ENCODE peak calls at places on chromosomes 13 and 19, in five cellular contexts. M is fibroblast of pulmonary artery, D is brain microvascular endothelial cell, Q is transverse colon, H is IMR-90. W is an unnamed sample.

GRCh38 chr13:73223372-73223781 is 164.6 kb downstream of the KLF5 start:
- DNase-seq in M (no peak), D (no peak), Q (no peak), H (no peak), W (no peak)

GRCh38 chr19:5572556-5573286 is 5.0 kb upstream of the TINCR start:
- DNase-seq in M (no peak), D (no peak), Q (peak; percentile 75), H (no peak), W (no peak)

GRCh38 chr19:37778613-37779138 is 710 bp downstream of the ZNF573 start:
- DNase-seq in M (peak; percentile 39), D (no peak), Q (peak; percentile 10), H (peak; percentile 0), W (peak; percentile 61)

GRCh38 chr13:33494596-33495214 is 209.2 kb upstream of the STARD13 start:
- DNase-seq in M (peak; percentile 98), D (peak; percentile 95), Q (no peak), H (peak; percentile 97), W (peak; percentile 89)

GRCh38 chr13:100815476-100816046 is 141.0 kb upstream of the TMTC4 start:
- DNase-seq in M (no peak), D (no peak), Q (no peak), H (no peak), W (peak; percentile 38)

GRCh38 chr13:107642841-107643240 is 572.5 kb downstream of the LIG4 start:
- DNase-seq in M (peak; percentile 2), D (no peak), Q (no peak), H (peak; percentile 55), W (no peak)

GRCh38 chr19:13102666-13103584 is at the start of gene LYL1:
- DNase-seq in M (peak; percentile 65), D (no peak), Q (peak; percentile 76), H (no peak), W (no peak)

GRCh38 chr13:59478908-59479307 is 684.8 kb downstream of the DIAPH3 start:
- DNase-seq in M (no peak), D (no peak), Q (no peak), H (no peak), W (no peak)

GRCh38 chr13:112073245-112074138 is 6.5 kb downstream of the SOX1 start:
- DNase-seq in M (no peak), D (no peak), Q (no peak), H (no peak), W (no peak)

GRCh38 chr13:79988573-79988972 is 352.4 kb downstream of the SPRY2 start:
- DNase-seq in M (peak; percentile 70), D (peak; percentile 79), Q (peak; percentile 51), H (peak; percentile 83), W (peak; percentile 61)

GRCh38 chr19:50896591-50897190 is 14.5 kb downstream of the KLK4 start:
- DNase-seq in M (peak; percentile 25), D (peak; percentile 49), Q (no peak), H (peak; percentile 65), W (peak; percentile 57)

GRCh38 chr13:77002590-77003190 is 10.8 kb downstream of the CLN5 start:
- DNase-seq in M (peak; percentile 65), D (no peak), Q (no peak), H (peak; percentile 48), W (peak; percentile 50)

GRCh38 chr13:22451345-22451744 is 729.4 kb upstream of the SGCG start:
- DNase-seq in M (no peak), D (no peak), Q (no peak), H (no peak), W (peak; percentile 3)

GRCh38 chr13:26498524-26499208 is 58.8 kb upstream of the WASF3 start:
- DNase-seq in M (peak; percentile 14), D (peak; percentile 42), Q (no peak), H (peak; percentile 43), W (peak; percentile 28)

GRCh38 chr13:66313408-66313807 is 916.7 kb downstream of the PCDH9 start:
- DNase-seq in M (peak; percentile 90), D (peak; percentile 74), Q (no peak), H (no peak), W (no peak)

GRCh38 chr13:73421310-73421912 is 362.6 kb downstream of the KLF5 start:
- DNase-seq in M (peak; percentile 33), D (no peak), Q (peak; percentile 68), H (peak; percentile 68), W (peak; percentile 99)

GRCh38 chr13:35514166-35514565 is 37.7 kb upstream of the MAB21L1 start:
- DNase-seq in M (no peak), D (no peak), Q (no peak), H (no peak), W (no peak)

GRCh38 chr13:27965740-27966640 is 3.1 kb downstream of the CDX2 start:
- DNase-seq in M (no peak), D (no peak), Q (peak; percentile 46), H (no peak), W (no peak)

DNA sequence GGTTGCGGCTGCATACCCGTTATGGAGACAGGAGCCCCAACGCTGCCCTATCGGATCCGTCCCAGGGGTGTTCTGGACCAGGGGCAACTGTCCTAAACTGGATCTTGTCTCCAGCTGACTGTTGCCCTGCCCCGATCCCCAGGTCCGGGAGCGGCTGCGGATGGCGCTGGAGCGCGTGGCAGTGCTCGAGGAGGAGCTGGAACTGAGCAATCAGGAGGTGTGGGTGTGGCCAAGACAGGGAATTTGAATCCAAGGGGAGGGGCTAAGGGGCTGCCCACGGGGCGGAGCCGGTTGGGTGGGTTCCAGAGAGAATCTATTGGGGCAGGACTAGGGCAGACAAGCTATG is 9.9 kb downstream of the PPFIA3 start:
- DNase-seq in M (no peak), D (no peak), Q (no peak), H (no peak), W (no peak)
- H3K4me3 ChIP-seq in M (no peak overlapping the region), D (no peak overlapping the region), Q (no peak overlapping the region), H (no peak overlapping the region), W (no peak overlapping the region)

GRCh38 chr19:41957161-41957837 is 1.8 kb downstream of the RABAC1 start:
- DNase-seq in M (no peak), D (no peak), Q (peak; percentile 79), H (no peak), W (no peak)

GRCh38 chr19:41960973-41961372 is 1.9 kb upstream of the RABAC1 start:
- DNase-seq in M (no peak), D (no peak), Q (no peak), H (no peak), W (no peak)

GRCh38 chr19:41958367-41959055 is 610 bp downstream of the RABAC1 start:
- DNase-seq in M (peak; percentile 62), D (peak; percentile 74), Q (peak; percentile 96), H (peak; percentile 62), W (peak; percentile 82)

GRCh38 chr19:41957838-41958366 is 1.2 kb downstream of the RABAC1 start:
- DNase-seq in M (peak; percentile 83), D (peak; percentile 73), Q (peak; percentile 86), H (peak; percentile 83), W (peak; percentile 91)

GRCh38 chr19:41959056-41960053 is at the start of gene RABAC1:
- DNase-seq in M (peak; percentile 92), D (peak; percentile 89), Q (peak; percentile 93), H (peak; percentile 91), W (peak; percentile 94)
- TF ChIP-seq CTCF in M (peak; percentile 19), D (peak; percentile 41), Q (no peak), H (no peak), W (peak; percentile 14)

DNA sequence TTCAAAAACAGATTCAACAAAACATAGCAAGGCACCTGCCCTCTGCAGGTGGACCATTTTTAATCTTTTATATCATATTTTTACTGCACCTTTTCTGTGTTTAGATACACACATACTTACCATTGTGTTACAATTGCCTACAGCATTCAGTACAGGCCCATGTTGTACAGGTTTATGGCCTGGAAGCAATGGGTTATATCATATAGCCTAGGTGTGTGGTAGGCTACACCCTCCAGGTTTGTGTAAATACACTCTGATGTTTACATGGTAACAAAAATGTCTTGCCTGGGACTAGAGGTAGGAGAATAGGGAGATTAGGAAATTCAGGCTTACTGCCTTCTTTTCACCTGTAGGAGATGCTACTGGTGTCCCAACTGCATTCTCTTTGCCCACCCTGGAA is 8.2 kb upstream of the UBAC2 start:
- DNase-seq in M (no peak), D (no peak), Q (no peak), H (no peak), W (no peak)
- H3K4me3 ChIP-seq in M (no peak overlapping the region), D (no peak overlapping the region), Q (no peak overlapping the region), H (no peak overlapping the region), W (no peak overlapping the region)

GRCh38 chr13:97384366-97384765 is 49.6 kb upstream of the RAP2A start:
- DNase-seq in M (no peak), D (no peak), Q (no peak), H (no peak), W (no peak)

GRCh38 chr13:97380696-97381095 is 53.3 kb upstream of the RAP2A start:
- DNase-seq in M (no peak), D (no peak), Q (no peak), H (no peak), W (no peak)

GRCh38 chr13:97385146-97385545 is 48.8 kb upstream of the RAP2A start:
- DNase-seq in M (no peak), D (no peak), Q (no peak), H (peak; percentile 17), W (no peak)

GRCh38 chr13:97385854-97386253 is 48.1 kb upstream of the RAP2A start:
- DNase-seq in M (peak; percentile 17), D (no peak), Q (no peak), H (no peak), W (peak; percentile 96)

DNA sequence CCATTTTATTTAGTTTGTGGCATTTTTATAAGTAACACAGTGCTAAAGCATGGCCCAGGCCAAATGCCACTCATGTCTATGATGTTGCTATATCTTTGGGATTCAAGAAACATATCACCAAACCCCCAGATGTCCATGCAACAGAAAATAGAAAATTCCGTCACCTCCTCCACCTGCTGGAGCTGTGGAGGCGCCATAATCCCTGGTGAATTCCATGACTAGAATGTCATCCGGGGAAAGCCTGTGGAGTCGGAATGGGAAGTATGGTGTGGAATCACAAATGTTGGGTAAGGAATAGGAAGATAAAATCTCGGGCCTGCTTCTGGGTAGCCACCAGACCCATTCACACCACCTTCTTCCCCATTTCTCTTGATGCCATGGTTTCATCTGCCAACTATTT is 51.7 kb upstream of the RAP2A start:
- DNase-seq in M (no peak), D (no peak), Q (no peak), H (no peak), W (no peak)
- TF ChIP-seq CTCF in M (no peak), D (no peak), Q (no peak), H (no peak), W (no peak)

DNA sequence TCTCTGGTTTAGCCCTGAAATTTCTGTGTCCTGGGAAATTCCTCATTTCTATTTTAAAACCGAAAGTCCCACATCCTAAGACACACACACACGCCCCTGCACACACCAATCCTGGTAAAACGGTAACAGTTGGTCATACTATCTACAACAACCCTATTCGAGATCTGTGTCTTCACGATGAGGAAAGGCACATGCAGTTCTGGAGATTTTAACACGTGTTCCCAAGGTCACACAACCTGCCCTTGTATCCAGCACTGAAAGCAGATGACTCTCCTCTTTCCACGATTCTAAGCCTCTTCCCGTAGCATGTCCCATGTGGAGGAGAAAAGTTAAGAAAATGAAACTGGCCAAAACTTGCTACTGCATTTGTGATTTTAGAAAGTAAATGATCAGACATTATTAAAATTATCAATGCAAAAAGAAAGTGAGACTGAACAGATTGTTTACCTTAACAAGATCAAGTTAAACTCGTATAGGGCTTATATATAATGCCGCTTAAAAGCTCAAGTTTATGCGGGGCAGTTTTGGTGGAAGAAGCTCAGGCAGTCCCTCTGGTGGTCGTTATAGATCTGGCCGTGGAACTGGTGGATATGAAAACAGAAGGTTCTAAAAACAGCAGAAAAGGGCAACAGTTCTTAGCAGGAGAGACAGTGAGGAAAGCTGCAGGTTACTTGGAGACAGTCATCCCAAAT is 32.7 kb downstream of the VSTM1 start:
- DNase-seq in M (peak; percentile 49), D (no peak), Q (no peak), H (peak; percentile 24), W (no peak)
- H3K4me3 ChIP-seq in M (no peak overlapping the region), D (no peak overlapping the region), Q (no peak overlapping the region), H (peak overlapping the region; percentile 19), W (no peak overlapping the region)

W was measured in epithelial cell of esophagus.